ENCODE peak calls at places on chromosomes 3 and 15, in seven cellular contexts. U, M, H, S, Y, E and Q are unnamed samples.

GRCh38 chr3:1847571-1847970 is 251.1 kb upstream of the CNTN4 start:
- DNase-seq in Y (no peak), S (no peak), E (no peak), M (no peak), H (no peak), U (no peak), Q (no peak)

GRCh38 chr3:138941259-138941885 is 5.6 kb downstream of the FOXL2 start:
- DNase-seq in M (peak), U (peak), E (no peak), Y (peak), H (no peak), S (peak), Q (no peak)

GRCh38 chr15:78571382-78571781 is 6.1 kb downstream of the CHRNA5 start:
- DNase-seq in U (no peak), S (no peak), E (no peak), H (no peak), M (no peak), Y (no peak), Q (no peak)

GRCh38 chr15:61639491-61639890 is 410.4 kb upstream of the RORA start:
- DNase-seq in H (no peak), S (no peak), U (no peak), E (no peak), M (no peak), Y (no peak), Q (no peak)

GRCh38 chr15:53384417-53384816 is 375.0 kb downstream of the WDR72 start:
- DNase-seq in Y (no peak), U (no peak), E (no peak), S (peak), H (no peak), M (no peak), Q (no peak)

GRCh38 chr3:140943781-140944547 is 2.3 kb downstream of the SLC25A36 start:
- DNase-seq in H (no peak), E (no peak), Y (no peak), U (no peak), M (no peak), S (no peak), Q (no peak)

GRCh38 chr3:114411292-114411691 is 117.5 kb downstream of the TIGIT start:
- DNase-seq in M (peak), U (no peak), E (no peak), H (no peak), Y (no peak), S (no peak), Q (no peak)

GRCh38 chr3:181417748-181418147 is 294.0 kb upstream of the SOX2 start:
- DNase-seq in U (no peak), M (no peak), Y (peak), H (no peak), E (peak), S (peak), Q (no peak)

GRCh38 chr15:43518073-43518761 is 809 bp downstream of the MAP1A start:
- DNase-seq in Y (peak), E (peak), H (no peak), S (peak), U (no peak), M (peak), Q (peak)

GRCh38 chr3:52537726-52538421 is 1.5 kb downstream of the UQCC5 start:
- DNase-seq in E (no peak), M (no peak), Y (no peak), H (no peak), U (no peak), S (no peak), Q (no peak)

GRCh38 chr3:179438836-179439235 is 12.4 kb downstream of the GNB4 start:
- DNase-seq in U (no peak), E (no peak), H (no peak), S (peak), M (no peak), Y (no peak), Q (no peak)

GRCh38 chr3:194671511-194671899 is 486 bp downstream of the LSG1 start:
- DNase-seq in H (no peak), S (peak), E (peak), Y (no peak), U (no peak), M (peak), Q (no peak)

GRCh38 chr3:16448691-16449090 is 64.8 kb downstream of the RFTN1 start:
- DNase-seq in E (no peak), M (peak), Y (no peak), S (peak), H (peak), U (peak), Q (no peak)

GRCh38 chr15:76945494-76945893 is 13.9 kb downstream of the RCN2 start:
- DNase-seq in U (no peak), M (no peak), H (no peak), S (no peak), Y (no peak), E (no peak), Q (no peak)

GRCh38 chr3:69699183-69699582 is 40.1 kb upstream of the MITF start:
- DNase-seq in Y (no peak), H (no peak), M (no peak), S (no peak), U (no peak), E (no peak), Q (no peak)

GRCh38 chr15:78358114-78358513 is 18.0 kb downstream of the CRABP1 start:
- DNase-seq in E (no peak), U (no peak), S (peak), M (peak), H (no peak), Y (no peak), Q (no peak)

GRCh38 chr15:100861511-100861991 is 18.1 kb upstream of the ALDH1A3 start:
- DNase-seq in M (no peak), S (no peak), E (peak), U (no peak), Y (no peak), H (peak), Q (no peak)

GRCh38 chr3:17891139-17891850 is 148.9 kb upstream of the TBC1D5 start:
- DNase-seq in M (peak), S (no peak), Y (no peak), H (no peak), E (no peak), U (no peak), Q (no peak)

GRCh38 chr3:56980798-56981390 is 79.6 kb upstream of the SPATA12 start:
- DNase-seq in Y (no peak), H (peak), M (peak), E (no peak), S (peak), U (peak), Q (no peak)

GRCh38 chr15:68536331-68537095 is 42.3 kb upstream of the CORO2B start:
- DNase-seq in S (no peak), E (no peak), U (no peak), H (no peak), M (peak), Y (no peak), Q (no peak)

GRCh38 chr3:101638262-101638745 is 38.6 kb downstream of the ZBTB11 start:
- DNase-seq in Y (peak), E (no peak), U (no peak), S (peak), H (no peak), M (no peak), Q (no peak)

GRCh38 chr3:49839193-49839809 is 17.1 kb downstream of the TRAIP start:
- DNase-seq in H (peak), E (peak), Y (peak), M (peak), U (peak), S (peak), Q (no peak)

GRCh38 chr3:106323586-106323985 is 454.8 kb upstream of the CBLB start:
- DNase-seq in E (no peak), S (no peak), H (no peak), Y (no peak), M (peak), U (no peak), Q (no peak)

GRCh38 chr3:185932213-185932612 is 5.6 kb downstream of the TRA2B start:
- DNase-seq in M (no peak), U (no peak), H (no peak), Y (no peak), E (no peak), S (no peak), Q (no peak)

GRCh38 chr3:28335246-28335645 is 13.3 kb upstream of the ZCWPW2 start:
- DNase-seq in Y (no peak), E (no peak), U (no peak), M (no peak), H (no peak), S (no peak), Q (no peak)

GRCh38 chr3:191239439-191240035 is 40.5 kb downstream of the OSTN start:
- DNase-seq in U (no peak), M (peak), Y (no peak), E (peak), H (no peak), S (no peak), Q (no peak)

GRCh38 chr3:114221165-114221880 is 16.1 kb downstream of the ZNF80 start:
- DNase-seq in H (peak), Y (no peak), U (no peak), S (no peak), E (no peak), M (no peak), Q (no peak)

GRCh38 chr15:96330450-96331140 is at the start of gene NR2F2:
- DNase-seq in M (peak), Y (peak), U (peak), H (peak), S (peak), E (peak), Q (peak)